ENCODE peak calls at places on chromosomes 5 and 9, in five cellular contexts. W is dorsolateral prefrontal cortex, A is activated gamma-delta T cell treated with Interleukin-2 at 50 U/mL for 16 hours, X is neuronal stem cell, G is lung microvascular endothelial cell. E is an unnamed sample.

GRCh38 chr5:178322736-178323540 is 90.3 kb upstream of the PHYKPL start:
- DNase-seq in G (no peak), W (peak; percentile 29), A (no peak), X (no peak), E (no peak)

GRCh38 chr9:86706391-86706790 is 240.9 kb downstream of the GAS1 start:
- DNase-seq in W (no peak), A (no peak), X (no peak), G (no peak), E (no peak)

GRCh38 chr9:110049699-110050450 is 158.1 kb downstream of the C9orf152 start:
- DNase-seq in A (no peak), G (peak; percentile 48), X (no peak), W (no peak), E (peak; percentile 59)

GRCh38 chr9:969310-969692 is 7.2 kb upstream of the DMRT3 start:
- DNase-seq in X (no peak), G (no peak), A (no peak), W (no peak), E (peak; percentile 62)

GRCh38 chr5:119411291-119411934 is 40.9 kb upstream of the HSD17B4 start:
- DNase-seq in A (no peak), G (no peak), W (no peak), X (no peak), E (no peak)

GRCh38 chr9:77019810-77020437 is 469 bp downstream of the FOXB2 start:
- DNase-seq in G (no peak), A (no peak), X (no peak), W (no peak), E (peak; percentile 45)

GRCh38 chr9:129697111-129697955 is 31.9 kb downstream of the PRRX2 start:
- DNase-seq in G (peak; percentile 69), X (no peak), A (no peak), W (no peak), E (peak; percentile 72)

GRCh38 chr5:135950611-135951010 is 4.2 kb downstream of the LECT2 start:
- DNase-seq in A (no peak), X (no peak), G (no peak), W (no peak), E (no peak)

GRCh38 chr9:133459476-133460404 is at the start of gene CACFD1:
- DNase-seq in G (peak; percentile 95), W (peak; percentile 98), X (peak; percentile 98), A (peak; percentile 91), E (peak; percentile 99)

GRCh38 chr9:65400886-65401285 is 115.9 kb upstream of the FOXD4L5 start:
- DNase-seq in X (no peak), G (no peak), A (no peak), W (no peak), E (no peak)

GRCh38 chr5:112348915-112349314 is 70.2 kb downstream of the EPB41L4A start:
- DNase-seq in W (no peak), A (no peak), X (no peak), G (no peak), E (no peak)

GRCh38 chr5:81065492-81065891 is 105.3 kb downstream of the RASGRF2 start:
- DNase-seq in X (no peak), G (peak; percentile 39), A (no peak), W (no peak), E (no peak)

GRCh38 chr5:98905857-98906688 is 22.7 kb downstream of the CHD1 start:
- DNase-seq in G (peak; percentile 68), X (peak; percentile 17), A (no peak), W (no peak), E (no peak)

GRCh38 chr5:2876183-2876582 is 124.7 kb upstream of the IRX2 start:
- DNase-seq in X (no peak), W (no peak), A (no peak), G (no peak), E (no peak)

GRCh38 chr9:132154925-132155324 is 6.9 kb upstream of the NTNG2 start:
- DNase-seq in G (no peak), A (no peak), W (no peak), X (no peak), E (peak; percentile 18)

GRCh38 chr5:123124495-123125171 is 35.6 kb downstream of the PRDM6 start:
- DNase-seq in X (no peak), W (no peak), G (no peak), A (no peak), E (no peak)

GRCh38 chr9:105127863-105128220 is 116.6 kb upstream of the SLC44A1 start:
- DNase-seq in W (no peak), A (peak; percentile 55), G (no peak), X (no peak), E (no peak)

E was measured in nephron progenitor cell.